ENCODE peak calls at places on chromosomes 3 and 15, in eight cellular contexts. B is aorta; Z is tibial nerve; K is left lung; I is naive thymus-derived CD4-positive, alpha-beta T cell; U is PC-3; O is GM23338; V is hepatocyte. L is an unnamed sample. For H3K4me1, the result is how much of the 10 kb centered on the place peaks cover.

GRCh38 chr15:40093224-40093842 is 15.3 kb downstream of the BMF start:
- DNase-seq in B (no peak), Z (no peak), K (peak), I (no peak), U (peak), O (peak), V (no peak), L (no peak)

GRCh38 chr3:57787867-57788623 is 31.9 kb downstream of the SLMAP start:
- DNase-seq in B (no peak), Z (no peak), K (no peak), I (no peak), U (peak), O (no peak), V (no peak), L (no peak)

GRCh38 chr15:39358441-39359041 is 222.3 kb upstream of the THBS1 start:
- DNase-seq in B (no peak), Z (no peak), K (no peak), I (no peak), U (peak), O (no peak), V (no peak), L (peak)

GRCh38 chr3:28322464-28322863 is 26.1 kb upstream of the ZCWPW2 start:
- DNase-seq in B (no peak), Z (no peak), K (no peak), I (no peak), U (peak), O (no peak), V (no peak), L (no peak)

GRCh38 chr3:184325715-184326114 is 11.3 kb downstream of the EIF4G1 start:
- DNase-seq in B (no peak), Z (no peak), K (no peak), I (no peak), U (peak), O (no peak), V (no peak), L (no peak)

GRCh38 chr3:159764211-159765024 is 224.2 kb upstream of the IL12A start:
- DNase-seq in B (no peak), Z (no peak), K (no peak), I (no peak), U (no peak), O (no peak), V (peak), L (peak)

GRCh38 chr3:126124148-126124868 is 40.4 kb upstream of the SLC41A3 start:
- DNase-seq in B (peak), Z (no peak), K (peak), I (no peak), U (no peak), O (peak), V (no peak), L (peak)

GRCh38 chr3:122942241-122942640 is 85.3 kb downstream of the SEMA5B start:
- DNase-seq in B (no peak), Z (no peak), K (no peak), I (no peak), U (peak), O (no peak), V (no peak), L (no peak)

GRCh38 chr15:31328999-31329639 is 2.5 kb downstream of the KLF13 start:
- DNase-seq in B (peak), Z (no peak), K (peak), I (no peak), U (peak), O (peak), V (peak), L (peak)

GRCh38 chr3:151387443-151388241 is 3.1 kb upstream of the P2RY12 start:
- DNase-seq in B (no peak), Z (no peak), K (no peak), I (no peak), U (no peak), O (no peak), V (no peak), L (no peak)

GRCh38 chr15:100713163-100713867 is 110.9 kb downstream of the ASB7 start:
- DNase-seq in B (peak), Z (no peak), K (no peak), I (no peak), U (peak), O (no peak), V (peak), L (peak)

GRCh38 chr15:58043192-58043903 is 22.2 kb downstream of the ALDH1A2 start:
- DNase-seq in B (no peak), Z (peak), K (no peak), I (peak), U (peak), O (peak), V (peak), L (peak)

GRCh38 chr3:138890555-138891187 is 55.9 kb upstream of the PIK3CB start:
- DNase-seq in B (no peak), Z (no peak), K (no peak), I (no peak), U (no peak), O (no peak), V (no peak), L (no peak)

GRCh38 chr3:9930804-9931418 is 2.7 kb upstream of the CRELD1 start:
- DNase-seq in B (no peak), Z (no peak), K (no peak), I (no peak), U (peak), O (no peak), V (no peak), L (no peak)

GRCh38 chr15:74193305-74193718 is 9.3 kb downstream of the STRA6 start:
- DNase-seq in B (no peak), Z (no peak), K (no peak), I (no peak), U (peak), O (no peak), V (peak), L (peak)

GRCh38 chr3:108329947-108330346 is 33.6 kb downstream of the HHLA2 start:
- DNase-seq in B (no peak), Z (no peak), K (no peak), I (no peak), U (no peak), O (no peak), V (no peak), L (no peak)

GRCh38 chr3:56970401-56971002 is 90.0 kb upstream of the SPATA12 start:
- DNase-seq in B (no peak), Z (no peak), K (no peak), I (no peak), U (no peak), O (no peak), V (peak), L (no peak)

GRCh38 chr3:78986702-78987101 is 781.1 kb downstream of the ROBO1 start:
- DNase-seq in B (no peak), Z (no peak), K (no peak), I (no peak), U (no peak), O (no peak), V (no peak), L (no peak)

GRCh38 chr3:30199096-30199734 is 407.2 kb upstream of the TGFBR2 start:
- DNase-seq in B (peak), Z (peak), K (peak), I (peak), U (peak), O (peak), V (peak), L (peak)

GRCh38 chr3:177591371-177591770 is 394.1 kb upstream of the TBL1XR1 start:
- DNase-seq in B (no peak), Z (no peak), K (peak), I (no peak), U (no peak), O (no peak), V (no peak), L (no peak)

GRCh38 chr3:145936986-145937385 is 224.0 kb downstream of the PLOD2 start:
- DNase-seq in B (no peak), Z (no peak), K (no peak), I (no peak), U (no peak), O (no peak), V (no peak), L (no peak)

GRCh38 chr15:58260911-58261267 is 122.7 kb downstream of the AQP9 start:
- DNase-seq in B (no peak), Z (no peak), K (no peak), I (no peak), U (peak), O (no peak), V (no peak), L (no peak)

GRCh38 chr3:12436514-12437222 is 47.6 kb upstream of the TSEN2 start:
- DNase-seq in B (no peak), Z (no peak), K (no peak), I (no peak), U (peak), O (no peak), V (peak), L (no peak)

GRCh38 chr15:38829086-38829485 is 264.5 kb upstream of the RASGRP1 start:
- DNase-seq in B (no peak), Z (no peak), K (no peak), I (no peak), U (no peak), O (no peak), V (no peak), L (no peak)

GRCh38 chr15:99983171-99983891 is 250.1 kb upstream of the LYSMD4 start:
- DNase-seq in B (peak), Z (no peak), K (no peak), I (no peak), U (no peak), O (peak), V (no peak), L (no peak)

DNA sequence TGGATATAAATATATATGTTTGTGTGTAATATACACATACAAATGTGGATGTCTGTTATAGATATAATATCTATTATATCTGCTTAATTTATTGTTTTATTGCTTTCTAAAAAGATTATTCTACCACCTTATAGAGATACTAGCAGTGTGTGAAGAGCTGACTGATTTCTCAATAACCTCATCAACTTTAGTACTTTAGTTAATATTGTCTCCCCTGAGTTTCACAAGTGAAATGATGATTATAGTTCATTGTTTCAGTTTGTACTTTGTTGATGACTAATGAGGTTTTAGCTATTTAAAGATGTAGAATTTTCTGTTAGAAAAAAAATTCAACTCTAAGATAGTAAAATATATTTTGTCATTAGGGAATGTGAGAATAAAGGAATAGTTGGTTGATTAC is 11.4 kb downstream of the RSRC1 start:
- DNase-seq in B (no peak), Z (no peak), K (no peak), I (no peak), U (no peak), O (no peak), V (no peak), L (no peak)
- H3K4me3 ChIP-seq in B (no peak), Z (no peak), K (no peak), I (no peak), U (no peak), O (no peak), V (no peak), L (no peak)

GRCh38 chr15:47806008-47806407 is 88.7 kb downstream of the SEMA6D start:
- DNase-seq in B (no peak), Z (no peak), K (no peak), I (no peak), U (no peak), O (no peak), V (no peak), L (no peak)

GRCh38 chr15:47802216-47802615 is 84.9 kb downstream of the SEMA6D start:
- DNase-seq in B (no peak), Z (no peak), K (no peak), I (no peak), U (no peak), O (no peak), V (no peak), L (no peak)

GRCh38 chr15:47801522-47801921 is 84.2 kb downstream of the SEMA6D start:
- DNase-seq in B (no peak), Z (no peak), K (no peak), I (no peak), U (no peak), O (no peak), V (no peak), L (no peak)

DNA sequence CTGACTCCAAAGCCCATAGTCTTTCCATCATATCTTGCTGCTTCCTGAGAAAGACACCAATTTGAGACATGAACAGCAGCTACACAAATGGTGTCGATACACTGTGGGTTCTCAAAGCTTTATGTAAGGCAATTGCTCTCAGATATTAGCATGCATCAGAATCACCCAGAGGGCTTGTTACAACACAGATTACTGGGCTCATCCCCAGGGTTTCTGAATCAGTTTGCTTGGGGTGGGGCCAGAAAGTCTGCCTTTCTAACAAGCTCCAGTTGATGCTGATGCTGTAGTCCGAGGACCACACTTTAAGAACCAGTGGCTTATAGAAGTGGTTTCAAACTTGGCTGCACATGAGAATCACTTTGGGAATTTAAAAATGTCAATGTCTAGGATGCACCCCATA is 86.5 kb downstream of the SEMA6D start:
- DNase-seq in B (no peak), Z (no peak), K (no peak), I (no peak), U (no peak), O (no peak), V (no peak), L (no peak)
- H3K4me1 ChIP-seq in B (under half), Z (under half), K (under half), I (under half), U (under half), O (under half), V (under half), L (under half)

DNA sequence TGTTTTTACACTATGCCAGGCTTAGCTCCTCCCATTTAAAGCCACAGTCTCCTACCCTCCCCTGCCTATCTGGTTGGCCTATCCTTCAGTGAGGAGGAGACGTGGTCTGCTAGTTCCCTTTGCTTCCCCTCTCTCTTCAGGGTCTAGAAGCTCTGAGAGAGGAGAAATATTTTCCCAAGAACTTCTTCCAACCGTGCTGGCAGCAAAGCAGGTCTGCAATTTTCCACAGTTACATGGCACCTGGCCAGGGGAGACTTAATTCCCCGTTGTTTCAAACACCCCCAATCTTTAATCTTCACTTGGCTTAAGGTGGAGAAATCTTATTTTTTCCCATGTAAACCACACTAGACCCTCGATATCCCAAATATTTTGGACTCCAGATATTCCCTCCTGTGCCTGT is 149.5 kb upstream of the MCTP2 start:
- DNase-seq in B (no peak), Z (no peak), K (no peak), I (no peak), U (peak), O (no peak), V (no peak), L (no peak)
- H3K27ac ChIP-seq in B (no peak), Z (peak), K (no peak), I (no peak), U (peak), O (no peak), V (no peak), L (no peak)

GRCh38 chr3:71585126-71585525 is 1.6 kb upstream of the FOXP1 start:
- DNase-seq in B (no peak), Z (no peak), K (no peak), I (peak), U (peak), O (no peak), V (no peak), L (no peak)
- H3K4me3 ChIP-seq in B (no peak), Z (peak), K (peak), I (peak), U (peak), O (peak), V (no peak), L (peak)

DNA sequence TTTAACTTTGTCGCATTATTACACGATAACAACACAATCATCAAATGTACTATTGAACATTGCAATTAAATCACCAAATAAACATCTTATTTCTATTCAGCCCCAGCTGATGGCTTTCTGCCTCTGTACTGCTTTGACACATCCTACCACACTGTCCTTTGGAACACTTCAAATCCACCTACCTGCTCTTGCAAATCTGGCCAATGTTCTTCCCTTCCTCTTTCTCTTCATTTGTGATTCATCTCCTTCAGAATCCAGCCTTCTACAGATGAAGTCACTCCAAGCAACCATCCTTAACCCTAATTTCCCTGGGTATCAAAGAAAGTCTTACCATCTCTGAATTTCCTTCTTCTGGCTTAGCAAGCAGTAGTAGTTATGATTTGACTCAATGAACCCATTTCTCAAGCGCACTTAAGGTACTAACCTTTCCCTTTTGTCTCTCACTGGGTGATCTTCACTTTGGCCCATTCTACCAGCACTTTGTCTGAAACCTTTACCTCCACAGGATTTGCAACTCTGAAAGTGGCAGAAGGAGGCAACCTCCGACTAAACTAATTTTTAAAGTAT is 502.9 kb downstream of the FOXP1 start:
- DNase-seq in B (no peak), Z (no peak), K (no peak), I (no peak), U (no peak), O (no peak), V (no peak), L (no peak)
- H3K4me1 ChIP-seq in B (under half), Z (under half), K (under half), I (half or more), U (under half), O (under half), V (under half), L (under half)

DNA sequence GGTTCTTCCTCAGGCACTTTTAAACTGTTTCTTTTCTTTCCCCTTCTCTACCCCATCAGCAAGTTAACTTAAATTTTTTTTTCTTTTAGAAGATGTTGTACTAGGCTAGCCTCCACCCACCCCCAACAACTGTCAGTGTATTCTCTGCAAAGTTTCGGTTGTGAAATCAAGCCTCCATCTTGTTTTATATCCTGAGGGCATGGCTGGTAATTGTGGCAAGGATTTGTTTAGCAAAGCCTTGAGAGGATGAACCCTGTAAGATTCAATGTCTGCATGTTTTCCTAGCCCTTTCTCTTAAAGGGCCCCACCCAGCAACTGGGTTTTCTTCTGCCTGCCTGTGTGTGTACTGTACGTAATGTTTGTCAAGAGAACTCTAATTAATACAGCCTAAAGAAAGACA is 475.3 kb downstream of the FHIT start:
- DNase-seq in B (no peak), Z (no peak), K (no peak), I (no peak), U (no peak), O (no peak), V (no peak), L (no peak)
- H3K27ac ChIP-seq in B (no peak), Z (no peak), K (no peak), I (no peak), U (no peak), O (no peak), V (no peak), L (no peak)

DNA sequence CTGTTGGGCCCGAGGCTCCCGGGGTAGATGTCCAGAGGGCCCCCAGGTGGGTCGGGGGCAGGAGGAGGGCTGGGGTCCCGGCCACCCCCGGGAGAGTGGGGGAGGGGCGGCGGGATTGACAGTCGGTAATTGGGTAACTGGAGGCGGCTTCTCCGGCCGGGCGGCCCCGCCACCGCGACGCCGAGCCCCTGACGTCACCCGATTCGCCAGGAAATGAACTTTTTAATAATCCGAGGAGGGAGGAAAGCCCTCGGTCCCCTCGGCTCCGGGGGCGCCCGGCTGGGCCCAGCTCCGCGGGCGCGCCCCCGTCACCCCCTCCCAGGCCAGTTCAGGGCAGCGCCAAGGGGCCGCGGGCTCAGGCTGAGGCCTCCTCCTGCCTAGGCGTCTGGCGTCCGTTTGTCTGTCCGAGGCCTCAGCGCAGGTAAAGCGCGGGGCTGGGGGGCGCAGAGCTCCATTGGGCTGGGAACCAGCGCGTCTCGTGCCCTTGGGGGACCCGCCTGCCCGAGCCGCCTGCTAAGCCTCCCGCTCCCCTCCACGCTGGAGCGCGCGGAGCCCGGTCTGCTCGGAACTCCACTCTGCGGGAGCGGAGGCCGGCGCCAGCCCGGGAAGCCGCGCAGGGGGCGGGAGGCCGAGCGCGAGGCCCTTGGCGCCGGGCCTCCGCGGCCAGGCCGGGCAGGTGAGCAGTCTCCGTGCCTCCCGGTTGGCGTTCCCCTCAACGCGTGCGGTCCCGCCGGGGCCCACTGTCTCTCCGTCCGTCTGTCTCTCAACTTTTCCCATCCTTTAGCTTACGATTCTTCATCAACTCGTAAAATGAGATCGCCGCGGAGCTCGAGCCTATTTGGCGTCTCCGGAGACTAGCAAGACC is 3.8 kb downstream of the GATA2 start:
- DNase-seq in B (peak), Z (no peak), K (no peak), I (no peak), U (peak), O (peak), V (peak), L (peak)
- H3K4me3 ChIP-seq in B (peak), Z (peak), K (peak), I (peak), U (peak), O (peak), V (peak), L (peak)

DNA sequence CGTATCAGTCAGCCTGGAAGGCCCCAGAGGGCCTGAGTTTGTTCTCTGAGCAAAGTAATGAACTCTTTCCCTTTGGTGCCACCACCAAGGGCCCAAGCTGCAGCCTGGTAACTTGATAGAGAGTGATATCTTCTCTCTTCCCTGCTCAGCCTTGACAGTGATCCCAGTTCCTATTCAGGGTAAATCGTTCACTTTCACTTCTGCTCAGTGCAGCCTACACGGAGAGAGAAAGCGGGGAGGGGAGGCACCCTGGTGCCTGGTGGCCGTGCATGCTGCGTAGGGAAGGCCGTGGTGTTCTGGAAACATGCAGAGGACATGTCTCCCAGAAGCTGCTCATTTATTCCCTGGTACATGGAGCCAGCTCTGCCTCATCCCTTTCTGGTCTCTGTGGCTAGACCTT is 54.9 kb downstream of the KIF9 start:
- DNase-seq in B (no peak), Z (no peak), K (no peak), I (no peak), U (no peak), O (no peak), V (no peak), L (no peak)
- H3K4me1 ChIP-seq in B (under half), Z (under half), K (under half), I (under half), U (under half), O (under half), V (under half), L (under half)

L was measured in pancreas.